ENCODE peak calls at places on chromosomes 13 and 19, in seven cellular contexts. W, O, V, C, Z, G and X are unnamed samples.

GRCh38 chr19:307111-307531 is 15.9 kb upstream of the PLPP2 start:
- DNase-seq in W (no peak), O (no peak), V (no peak), C (no peak), Z (no peak), G (no peak), X (no peak)

GRCh38 chr19:8610041-8610927 is at the start of gene ADAMTS10:
- DNase-seq in W (peak), O (peak), V (peak), C (peak), Z (peak), G (peak), X (no peak)

GRCh38 chr13:33281951-33282595 is 3.5 kb downstream of the STARD13 start:
- DNase-seq in W (no peak), O (peak), V (no peak), C (no peak), Z (no peak), G (no peak), X (no peak)

GRCh38 chr13:96982672-96983071 is 11.6 kb downstream of the OXGR1 start:
- DNase-seq in W (no peak), O (peak), V (no peak), C (no peak), Z (no peak), G (no peak), X (no peak)

GRCh38 chr13:102400619-102401125 is 1.2 kb downstream of the FGF14 start:
- DNase-seq in W (peak), O (no peak), V (peak), C (no peak), Z (peak), G (peak), X (peak)

GRCh38 chr13:45500492-45501174 is 35.9 kb downstream of the COG3 start:
- DNase-seq in W (no peak), O (peak), V (no peak), C (no peak), Z (no peak), G (no peak), X (no peak)

GRCh38 chr13:44818016-44818415 is 171.3 kb downstream of the NUFIP1 start:
- DNase-seq in W (no peak), O (no peak), V (no peak), C (no peak), Z (no peak), G (no peak), X (no peak)

GRCh38 chr19:40144947-40145748 is 46.1 kb upstream of the MAP3K10 start:
- DNase-seq in W (no peak), O (no peak), V (no peak), C (no peak), Z (no peak), G (no peak), X (no peak)

GRCh38 chr19:17685451-17686026 is 2.6 kb downstream of the UNC13A start:
- DNase-seq in W (no peak), O (no peak), V (no peak), C (no peak), Z (no peak), G (no peak), X (no peak)

GRCh38 chr13:49540552-49540951 is 44.8 kb downstream of the PHF11 start:
- DNase-seq in W (no peak), O (no peak), V (no peak), C (peak), Z (peak), G (no peak), X (no peak)

GRCh38 chr19:15099017-15099582 is 8.1 kb upstream of the SYDE1 start:
- DNase-seq in W (no peak), O (no peak), V (no peak), C (no peak), Z (no peak), G (no peak), X (no peak)

GRCh38 chr19:6806488-6806887 is 34.0 kb downstream of the VAV1 start:
- DNase-seq in W (no peak), O (no peak), V (no peak), C (peak), Z (no peak), G (no peak), X (no peak)

GRCh38 chr19:28899703-28900102 is 313.2 kb downstream of the UQCRFS1 start:
- DNase-seq in W (no peak), O (no peak), V (no peak), C (no peak), Z (no peak), G (no peak), X (no peak)

GRCh38 chr13:33168326-33168960 is 117.1 kb downstream of the STARD13 start:
- DNase-seq in W (no peak), O (no peak), V (no peak), C (no peak), Z (no peak), G (no peak), X (no peak)

GRCh38 chr13:61192826-61193225 is 222.8 kb downstream of the PCDH20 start:
- DNase-seq in W (no peak), O (no peak), V (no peak), C (no peak), Z (no peak), G (no peak), X (no peak)

GRCh38 chr19:8826371-8826770 is 5.7 kb downstream of the ZNF558 start:
- DNase-seq in W (no peak), O (no peak), V (no peak), C (no peak), Z (no peak), G (no peak), X (no peak)

GRCh38 chr13:109454167-109454917 is 332.0 kb downstream of the IRS2 start:
- DNase-seq in W (no peak), O (no peak), V (no peak), C (no peak), Z (no peak), G (peak), X (no peak)

GRCh38 chr13:92172191-92172590 is 773.8 kb downstream of the GPC5 start:
- DNase-seq in W (no peak), O (no peak), V (no peak), C (no peak), Z (no peak), G (no peak), X (no peak)

GRCh38 chr13:59679239-59679638 is 484.5 kb downstream of the DIAPH3 start:
- DNase-seq in W (no peak), O (no peak), V (no peak), C (no peak), Z (no peak), G (no peak), X (no peak)

GRCh38 chr19:48631254-48631653 is 5.9 kb downstream of the DBP start:
- DNase-seq in W (no peak), O (no peak), V (no peak), C (no peak), Z (no peak), G (no peak), X (no peak)

GRCh38 chr13:49635599-49636433 is 7.5 kb downstream of the ARL11 start:
- DNase-seq in W (no peak), O (peak), V (no peak), C (no peak), Z (peak), G (no peak), X (no peak)

GRCh38 chr13:40656358-40656757 is 10.1 kb downstream of the FOXO1 start:
- DNase-seq in W (no peak), O (no peak), V (no peak), C (no peak), Z (no peak), G (no peak), X (no peak)

GRCh38 chr13:25372275-25373081 is 704 bp downstream of the ATP8A2 start:
- DNase-seq in W (no peak), O (no peak), V (no peak), C (peak), Z (no peak), G (no peak), X (no peak)

GRCh38 chr13:59700281-59700680 is 463.4 kb downstream of the DIAPH3 start:
- DNase-seq in W (no peak), O (peak), V (no peak), C (no peak), Z (no peak), G (no peak), X (no peak)

GRCh38 chr13:114122591-114123211 is 9.7 kb downstream of the RASA3 start:
- DNase-seq in W (peak), O (no peak), V (no peak), C (no peak), Z (peak), G (no peak), X (no peak)

GRCh38 chr13:113083402-113084061 is 22.1 kb upstream of the F7 start:
- DNase-seq in W (no peak), O (no peak), V (no peak), C (no peak), Z (no peak), G (peak), X (peak)

GRCh38 chr19:49879243-49879960 is 1.9 kb downstream of the TBC1D17 start:
- DNase-seq in W (peak), O (no peak), V (no peak), C (no peak), Z (no peak), G (no peak), X (no peak)

DNA sequence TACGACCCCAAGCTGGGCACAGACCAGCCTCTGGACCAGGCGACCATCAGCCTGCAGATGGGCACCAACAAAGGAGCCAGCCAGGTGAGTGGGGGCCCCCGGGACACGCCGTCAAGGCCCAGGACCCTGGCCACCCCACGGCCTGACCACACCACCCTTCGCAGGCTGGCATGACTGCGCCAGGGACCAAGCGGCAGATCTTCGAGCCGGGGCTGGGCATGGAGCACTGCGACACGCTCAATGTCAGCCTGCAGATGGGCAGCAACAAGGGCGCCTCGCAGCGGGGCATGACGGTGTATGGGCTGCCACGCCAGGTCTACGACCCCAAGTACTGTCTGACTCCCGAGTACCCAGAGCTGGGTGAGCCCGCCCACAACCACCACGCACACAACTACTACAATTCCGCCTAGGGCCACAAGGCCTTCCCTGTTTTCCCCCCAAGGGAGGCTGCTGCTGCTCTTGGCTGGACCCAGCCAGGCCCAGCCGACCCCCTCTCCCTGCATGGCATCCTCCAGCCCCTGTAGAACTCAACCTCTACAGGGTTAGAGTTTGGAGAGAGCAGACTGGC is 9.6 kb downstream of the ELOF1 start:
- DNase-seq in W (no peak), O (no peak), V (no peak), C (no peak), Z (no peak), G (no peak), X (no peak)
- H3K27ac ChIP-seq in W (no peak), O (no peak), V (peak), C (no peak), Z (no peak), G (no peak), X (no peak)

GRCh38 chr19:16673226-16673625 is 12.3 kb downstream of the TMEM38A start:
- DNase-seq in W (no peak), O (no peak), V (no peak), C (no peak), Z (no peak), G (no peak), X (no peak)

GRCh38 chr19:16676101-16676798 is 15.3 kb downstream of the TMEM38A start:
- DNase-seq in W (no peak), O (no peak), V (no peak), C (no peak), Z (no peak), G (no peak), X (no peak)

GRCh38 chr19:16670291-16670690 is 9.4 kb downstream of the TMEM38A start:
- DNase-seq in W (no peak), O (no peak), V (no peak), C (no peak), Z (no peak), G (no peak), X (no peak)

GRCh38 chr19:16668176-16668575 is 7.2 kb downstream of the TMEM38A start:
- DNase-seq in W (no peak), O (no peak), V (no peak), C (no peak), Z (no peak), G (no peak), X (no peak)

GRCh38 chr19:16671652-16672274 is 10.8 kb downstream of the TMEM38A start:
- DNase-seq in W (no peak), O (no peak), V (no peak), C (no peak), Z (no peak), G (no peak), X (no peak)
- H3K27ac ChIP-seq in W (no peak), O (no peak), V (no peak), C (no peak), Z (no peak), G (no peak), X (peak)

DNA sequence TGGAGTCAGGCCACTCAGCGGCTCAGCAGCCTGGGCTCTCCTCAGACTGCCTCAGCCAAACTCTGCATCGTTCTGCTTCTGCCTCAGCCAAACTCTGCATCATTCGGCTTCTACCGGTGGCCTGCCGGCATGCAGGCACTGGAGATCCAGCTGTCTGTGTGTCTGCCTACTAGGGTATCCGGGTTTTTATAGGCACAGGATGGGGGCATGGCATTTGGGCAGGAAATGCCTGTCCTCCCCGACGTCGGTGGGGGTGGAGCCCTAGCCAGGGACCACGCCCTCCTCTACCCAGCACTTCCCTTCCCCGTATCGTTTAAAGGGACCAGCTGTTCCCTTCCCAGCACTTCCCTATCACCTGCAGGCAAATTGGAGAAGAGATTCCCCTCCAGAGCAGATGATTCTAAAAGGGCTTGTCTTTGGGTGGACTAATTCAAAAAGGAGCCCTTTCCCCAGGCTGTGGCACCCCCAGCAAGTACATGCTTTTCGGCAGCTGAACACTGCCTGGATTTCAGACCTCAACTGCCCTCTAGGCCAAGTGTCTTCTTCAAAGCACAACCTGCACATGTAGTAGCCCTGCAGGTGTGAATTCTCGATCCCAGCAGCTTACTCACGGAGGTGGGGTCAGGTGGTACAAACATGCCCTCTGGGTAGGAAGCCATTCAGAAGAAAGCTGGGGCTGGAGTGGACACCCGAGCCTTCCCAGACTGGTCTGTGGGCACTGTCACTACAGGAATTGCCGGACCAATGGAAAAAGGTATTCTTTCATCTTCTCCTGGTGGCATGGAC is 25.5 kb upstream of the GPR12 start:
- DNase-seq in W (peak), O (no peak), V (peak), C (no peak), Z (peak), G (peak), X (peak)
- H3K27ac ChIP-seq in W (no peak), O (no peak), V (no peak), C (no peak), Z (no peak), G (no peak), X (no peak)

GRCh38 chr19:1634938-1635243 is 17.5 kb downstream of the TCF3 start:
- DNase-seq in W (peak), O (no peak), V (no peak), C (no peak), Z (no peak), G (no peak), X (no peak)

GRCh38 chr19:1636325-1637236 is 15.8 kb downstream of the TCF3 start:
- DNase-seq in W (peak), O (no peak), V (no peak), C (no peak), Z (no peak), G (no peak), X (no peak)

GRCh38 chr19:1633269-1633606 is 19.2 kb downstream of the TCF3 start:
- DNase-seq in W (no peak), O (no peak), V (no peak), C (peak), Z (no peak), G (no peak), X (no peak)

GRCh38 chr19:1632462-1633268 is 19.8 kb downstream of the TCF3 start:
- DNase-seq in W (peak), O (no peak), V (no peak), C (peak), Z (no peak), G (no peak), X (no peak)

GRCh38 chr19:1634242-1634937 is 18.0 kb downstream of the TCF3 start:
- DNase-seq in W (no peak), O (no peak), V (no peak), C (no peak), Z (no peak), G (no peak), X (no peak)
- H3K27ac ChIP-seq in W (no peak), O (no peak), V (no peak), C (no peak), Z (no peak), G (no peak), X (no peak)

DNA sequence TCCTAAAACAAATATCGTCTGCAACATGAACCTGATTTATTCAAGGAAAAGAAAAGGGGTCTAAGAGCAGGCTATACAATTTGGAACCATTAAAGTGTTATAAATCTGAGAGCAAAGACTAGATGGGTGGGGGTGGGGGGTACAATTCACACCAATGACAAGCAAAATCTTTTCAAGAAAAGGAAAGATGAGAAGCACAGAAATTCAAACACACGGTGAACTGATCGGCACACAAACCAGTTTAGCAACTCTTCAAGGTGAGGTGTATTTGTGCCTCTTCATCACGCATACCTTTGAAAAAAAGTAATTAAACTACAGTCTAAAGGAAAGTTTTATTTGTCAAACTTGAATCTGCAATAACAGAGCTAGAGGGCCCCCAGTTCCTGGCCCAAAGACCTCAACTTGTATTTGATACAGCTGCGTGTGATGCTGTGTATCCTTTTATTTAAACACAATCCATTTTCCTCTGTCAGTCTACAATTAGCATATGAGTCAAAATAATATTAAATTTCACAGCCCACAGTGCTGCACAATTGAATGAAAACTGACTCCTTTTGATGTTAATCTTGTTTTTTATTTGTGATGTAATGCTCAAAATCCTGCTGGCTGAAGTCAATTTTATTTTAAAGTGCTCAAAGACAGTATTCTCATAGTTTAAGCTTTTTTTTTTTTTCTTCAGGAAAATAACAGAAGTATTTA is 14.2 kb downstream of the EFNB2 start:
- DNase-seq in W (no peak), O (no peak), V (no peak), C (no peak), Z (no peak), G (no peak), X (no peak)
- H3K27ac ChIP-seq in W (no peak), O (no peak), V (no peak), C (no peak), Z (no peak), G (no peak), X (no peak)

DNA sequence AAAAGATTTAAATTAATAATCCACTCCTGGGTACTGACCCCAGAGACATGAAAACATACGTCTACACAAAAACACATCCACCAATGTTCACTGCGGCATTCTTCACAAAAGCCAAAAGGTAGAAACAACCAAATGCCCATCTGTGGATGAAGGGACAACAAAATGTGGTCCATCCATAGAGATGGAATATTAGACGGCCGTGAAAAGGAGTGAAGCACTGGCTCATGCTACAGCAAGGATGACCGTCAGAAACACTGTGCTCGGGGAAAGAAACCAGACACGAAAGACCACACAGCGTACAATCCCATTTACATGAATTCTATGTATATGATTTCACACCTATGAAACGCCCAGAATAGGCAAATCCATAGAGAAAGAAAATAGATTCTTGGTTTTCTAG is 6.1 kb downstream of the RDH13 start:
- DNase-seq in W (no peak), O (no peak), V (no peak), C (no peak), Z (no peak), G (no peak), X (no peak)
- H3K27ac ChIP-seq in W (no peak), O (no peak), V (no peak), C (no peak), Z (no peak), G (no peak), X (no peak)

GRCh38 chr19:4067396-4068057 is 828 bp upstream of the ZBTB7A start:
- DNase-seq in W (peak), O (no peak), V (no peak), C (peak), Z (peak), G (no peak), X (no peak)

GRCh38 chr19:4064551-4065260 is 2.0 kb downstream of the ZBTB7A start:
- DNase-seq in W (peak), O (no peak), V (peak), C (peak), Z (peak), G (peak), X (peak)

GRCh38 chr19:4065430-4066175 is 1.1 kb downstream of the ZBTB7A start:
- DNase-seq in W (peak), O (peak), V (peak), C (peak), Z (peak), G (peak), X (peak)

GRCh38 chr19:4066682-4067395 is at the start of gene ZBTB7A:
- DNase-seq in W (peak), O (peak), V (peak), C (peak), Z (peak), G (peak), X (peak)

DNA sequence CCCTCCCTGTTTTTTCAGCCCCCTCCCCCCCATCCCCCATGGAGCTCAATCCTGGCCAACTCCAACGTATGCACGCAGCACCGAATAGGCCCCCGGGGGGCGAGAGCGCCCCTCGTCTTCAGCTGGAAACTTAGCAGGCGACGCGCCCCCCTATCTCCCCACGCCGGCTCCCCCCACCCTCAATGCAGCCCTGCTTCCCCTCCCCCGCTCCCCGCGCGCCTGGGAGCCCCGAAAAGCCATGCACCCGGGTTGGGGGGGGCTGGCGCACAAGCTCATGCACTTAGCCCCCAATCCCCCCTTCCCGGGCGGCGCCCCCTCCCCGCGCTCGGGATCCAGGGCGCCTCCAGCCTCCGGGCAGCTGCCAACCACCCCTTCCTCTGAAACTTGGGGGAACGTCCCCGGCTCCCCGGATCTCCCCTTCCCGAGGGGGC is 508 bp downstream of the ZBTB7A start:
- DNase-seq in W (peak), O (no peak), V (peak), C (no peak), Z (peak), G (no peak), X (no peak)
- H3K27ac ChIP-seq in W (peak), O (peak), V (peak), C (peak), Z (peak), G (peak), X (peak)